ENCODE peak calls at places on chromosome 18, in four cellular contexts. V, E, R and O are unnamed samples. For H3K27me3, the result is how much of the 10 kb centered on the place peaks cover.

GRCh38 chr18:32730620-32731021 is 42.2 kb downstream of the KLHL14 start:
- DNase-seq in V (no peak), E (no peak), R (no peak), O (no peak)

GRCh38 chr18:5376994-5377393 is 81.5 kb upstream of the ZBTB14 start:
- DNase-seq in V (no peak), E (no peak), R (no peak), O (no peak)

GRCh38 chr18:6836331-6836730 is 106.8 kb downstream of the ARHGAP28 start:
- DNase-seq in V (no peak), E (no peak), R (no peak), O (no peak)

GRCh38 chr18:31617029-31617717 is 25.5 kb downstream of the TTR start:
- DNase-seq in V (no peak), E (no peak), R (no peak), O (no peak)

GRCh38 chr18:11728247-11728646 is 39.2 kb downstream of the GNAL start:
- DNase-seq in V (peak), E (no peak), R (peak), O (no peak)

GRCh38 chr18:5463390-5463789 is 80.4 kb downstream of the EPB41L3 start:
- DNase-seq in V (no peak), E (peak), R (no peak), O (peak)

GRCh38 chr18:11518788-11519685 is 90.4 kb upstream of the SLC35G4 start:
- DNase-seq in V (peak), E (peak), R (peak), O (no peak)

GRCh38 chr18:60910534-60910933 is 422.7 kb upstream of the CDH20 start:
- DNase-seq in V (no peak), E (no peak), R (no peak), O (no peak)

GRCh38 chr18:66395671-66396218 is 208.1 kb downstream of the CDH19 start:
- DNase-seq in V (no peak), E (no peak), R (no peak), O (no peak)

GRCh38 chr18:47595816-47596501 is 334.5 kb downstream of the SMAD2 start:
- DNase-seq in V (peak), E (no peak), R (peak), O (no peak)

GRCh38 chr18:30211112-30211511 is 831.4 kb downstream of the DSC3 start:
- DNase-seq in V (no peak), E (no peak), R (no peak), O (no peak)

GRCh38 chr18:13614318-13614643 is 112.1 kb downstream of the FAM210A start:
- DNase-seq in V (no peak), E (no peak), R (no peak), O (no peak)

GRCh38 chr18:51398104-51398503 is 200.6 kb upstream of the MEX3C start:
- DNase-seq in V (no peak), E (no peak), R (no peak), O (no peak)

GRCh38 chr18:48843162-48843561 is 107.6 kb downstream of the SMAD7 start:
- DNase-seq in V (no peak), E (no peak), R (no peak), O (no peak)

GRCh38 chr18:57859314-57859713 is 56.2 kb upstream of the ATP8B1 start:
- DNase-seq in V (peak), E (peak), R (peak), O (no peak)

GRCh38 chr18:62105373-62105772 is 81.5 kb downstream of the PIGN start:
- DNase-seq in V (no peak), E (peak), R (no peak), O (no peak)

GRCh38 chr18:57708288-57708687 is 86.7 kb upstream of the NARS1 start:
- DNase-seq in V (no peak), E (no peak), R (no peak), O (no peak)

GRCh38 chr18:50869150-50869549 is 9.8 kb upstream of the ME2 start:
- DNase-seq in V (no peak), E (no peak), R (no peak), O (no peak)

GRCh38 chr18:33804258-33804657 is 226.2 kb downstream of the ASXL3 start:
- DNase-seq in V (no peak), E (peak), R (no peak), O (no peak)

GRCh38 chr18:32771871-32772499 is 838 bp downstream of the KLHL14 start:
- DNase-seq in V (no peak), E (peak), R (no peak), O (no peak)

GRCh38 chr18:24234330-24234729 is 95.5 kb downstream of the CABYR start:
- DNase-seq in V (peak), E (peak), R (no peak), O (no peak)

GRCh38 chr18:41783065-41783818 is 171.8 kb upstream of the PIK3C3 start:
- DNase-seq in V (no peak), E (no peak), R (no peak), O (no peak)

GRCh38 chr18:22524783-22525182 is 107.1 kb upstream of the CTAGE1 start:
- DNase-seq in V (no peak), E (no peak), R (no peak), O (peak)

GRCh38 chr18:79695269-79695668 is 15.7 kb downstream of the CTDP1 start:
- DNase-seq in V (no peak), E (no peak), R (no peak), O (no peak)

GRCh38 chr18:48800877-48801727 is 149.7 kb downstream of the SMAD7 start:
- DNase-seq in V (no peak), E (peak), R (no peak), O (no peak)

GRCh38 chr18:75592527-75592926 is 165.0 kb upstream of the SMIM21 start:
- DNase-seq in V (no peak), E (no peak), R (no peak), O (no peak)

GRCh38 chr18:79922971-79923411 is 28.5 kb downstream of the SLC66A2 start:
- DNase-seq in V (no peak), E (peak), R (no peak), O (no peak)

GRCh38 chr18:45254683-45255082 is 360.6 kb upstream of the SLC14A2 start:
- DNase-seq in V (no peak), E (peak), R (no peak), O (no peak)

GRCh38 chr18:66193938-66194337 is 410.0 kb downstream of the CDH19 start:
- DNase-seq in V (no peak), E (no peak), R (no peak), O (no peak)

GRCh38 chr18:23662309-23663263 is at the start of gene ANKRD29:
- DNase-seq in V (no peak), E (peak), R (no peak), O (no peak)

GRCh38 chr18:21571763-21572162 is 28.7 kb downstream of the ESCO1 start:
- DNase-seq in V (no peak), E (no peak), R (no peak), O (no peak)

GRCh38 chr18:22477222-22477621 is 59.5 kb upstream of the CTAGE1 start:
- DNase-seq in V (no peak), E (no peak), R (no peak), O (no peak)

GRCh38 chr18:9550413-9550812 is 63.9 kb downstream of the PPP4R1 start:
- DNase-seq in V (no peak), E (no peak), R (no peak), O (no peak)

GRCh38 chr18:80175451-80176235 is 66.6 kb downstream of the ADNP2 start:
- DNase-seq in V (no peak), E (no peak), R (no peak), O (no peak)

GRCh38 chr18:21693322-21693721 is 11.3 kb downstream of the ABHD3 start:
- DNase-seq in V (no peak), E (no peak), R (no peak), O (no peak)

GRCh38 chr18:57909620-57910019 is 106.5 kb upstream of the ATP8B1 start:
- DNase-seq in V (no peak), E (no peak), R (no peak), O (no peak)

GRCh38 chr18:23862071-23862470 is 152.5 kb upstream of the TTC39C start:
- DNase-seq in V (no peak), E (no peak), R (no peak), O (no peak)

DNA sequence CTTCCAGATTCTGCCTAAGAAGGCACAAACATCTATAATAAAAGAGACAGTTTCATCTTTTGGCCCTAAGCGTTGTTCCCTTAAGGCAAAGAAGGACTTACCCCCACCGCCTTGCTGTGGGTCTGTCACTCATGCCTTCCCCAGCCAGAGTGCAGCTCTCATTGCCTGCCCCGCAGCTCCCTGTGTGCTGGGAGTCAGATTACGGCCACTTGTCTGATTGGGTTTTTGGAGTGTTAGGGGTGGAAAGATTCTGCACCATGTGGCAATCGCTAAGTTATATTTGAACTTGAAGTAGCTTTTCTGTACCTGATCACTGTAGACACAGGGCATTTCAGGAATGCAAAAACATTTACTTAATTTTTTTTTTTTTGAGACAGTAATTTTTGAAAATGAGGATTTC is at the start of gene AQP4:
- DNase-seq in V (no peak), E (no peak), R (no peak), O (no peak)
- TF ChIP-seq POLR2A in V (no peak), E (no peak), R (no peak), O (no peak)

GRCh38 chr18:905307-905947 is 756 bp downstream of the ADCYAP1 start:
- DNase-seq in V (no peak), E (no peak), R (no peak), O (no peak)

GRCh38 chr18:907171-907879 is 2.7 kb downstream of the ADCYAP1 start:
- DNase-seq in V (no peak), E (peak), R (no peak), O (no peak)

GRCh38 chr18:905948-906415 is 1.3 kb downstream of the ADCYAP1 start:
- DNase-seq in V (no peak), E (no peak), R (no peak), O (no peak)

GRCh38 chr18:907880-908512 is 3.3 kb downstream of the ADCYAP1 start:
- DNase-seq in V (no peak), E (no peak), R (no peak), O (no peak)

DNA sequence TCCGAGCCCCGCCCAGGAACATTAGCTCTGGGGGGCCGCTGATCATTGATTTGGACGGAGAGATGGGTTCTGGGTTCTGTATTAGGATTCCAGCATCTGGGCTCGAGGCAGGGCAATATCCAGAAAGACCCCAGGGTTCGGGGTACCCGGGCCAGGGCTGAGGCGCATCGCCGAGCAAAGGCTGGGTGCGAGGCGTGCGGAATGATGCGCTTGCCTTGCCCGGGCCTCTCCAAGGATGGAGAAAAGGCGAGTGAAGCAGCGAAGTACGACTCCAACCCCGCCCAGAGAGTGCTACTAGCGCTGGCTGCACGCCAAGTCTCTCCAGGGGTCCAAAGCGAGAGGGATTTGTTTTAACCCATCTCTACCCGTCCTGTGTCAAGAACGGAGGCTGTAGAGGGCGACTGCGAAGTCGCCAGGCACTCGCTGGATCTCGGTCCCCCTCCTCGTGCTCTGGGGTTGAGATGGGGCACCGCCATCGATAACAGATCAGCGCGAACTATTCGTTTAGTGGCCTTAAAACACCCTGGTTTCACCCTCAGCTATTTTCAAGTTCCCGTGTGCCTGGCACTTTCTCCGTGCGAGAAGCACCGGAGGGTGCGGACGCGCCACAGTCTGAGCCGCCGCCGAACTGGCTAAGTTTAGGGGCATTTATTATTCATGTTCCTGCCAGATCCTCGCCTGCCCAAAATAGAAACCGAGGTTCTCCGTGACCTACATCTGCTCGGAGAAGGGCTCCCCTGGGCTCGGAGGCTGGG is 1.9 kb downstream of the ADCYAP1 start:
- DNase-seq in V (no peak), E (peak), R (no peak), O (no peak)
- H3K27me3 ChIP-seq in V (under half), E (half or more), R (under half), O (under half)

DNA sequence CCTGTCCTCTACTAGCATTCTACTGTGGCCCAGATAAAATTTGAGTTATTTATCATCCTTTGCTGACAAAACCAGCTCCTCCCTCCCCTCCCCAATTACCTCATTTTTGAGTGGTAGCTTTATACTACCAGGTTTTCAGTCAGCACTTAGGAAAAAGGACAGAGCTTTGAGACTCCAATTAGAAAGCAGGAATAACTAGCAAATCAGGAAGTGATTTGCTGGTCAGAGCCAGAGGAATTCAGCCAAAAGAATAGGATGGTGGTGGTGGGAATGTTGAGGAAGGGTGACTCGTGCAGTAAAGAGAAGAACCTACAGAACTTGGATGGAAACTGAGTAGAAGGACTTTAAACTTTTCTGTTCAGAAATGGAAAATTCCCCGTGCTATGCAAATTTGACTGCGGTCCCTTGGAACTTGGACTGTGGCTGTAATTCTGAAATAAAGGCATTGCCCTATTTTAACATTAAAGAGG is 3.7 kb downstream of the MYL12B start:
- DNase-seq in V (peak), E (no peak), R (no peak), O (no peak)
- TF ChIP-seq POLR2A in V (no peak), E (no peak), R (no peak), O (no peak)

GRCh38 chr18:37487400-37487831 is 78.2 kb downstream of the CELF4 start:
- DNase-seq in V (no peak), E (no peak), R (no peak), O (no peak)
- H3K27me3 ChIP-seq in V (under half), E (under half), R (under half), O (under half)

DNA sequence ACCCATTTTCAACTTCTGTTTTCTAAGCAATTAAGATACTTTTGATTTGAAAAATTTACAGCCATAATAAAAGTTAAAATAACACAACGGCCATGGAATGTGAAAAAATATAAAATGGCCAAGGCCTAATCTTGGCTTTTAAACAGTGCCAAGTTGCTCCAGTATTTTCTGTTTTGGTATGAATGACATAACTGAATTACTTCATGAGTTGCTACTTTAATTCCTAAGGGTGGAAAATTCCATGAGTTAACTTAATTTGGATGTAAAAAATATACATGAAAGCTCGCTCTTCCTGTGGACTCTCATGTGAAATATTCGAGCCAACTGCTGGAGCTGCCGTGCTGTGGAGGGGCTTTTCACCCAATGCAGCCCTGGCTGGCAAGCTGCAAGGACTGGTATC is 285.9 kb upstream of the CCDC68 start:
- DNase-seq in V (no peak), E (no peak), R (no peak), O (no peak)
- TF ChIP-seq POLR2A in V (no peak), E (no peak), R (no peak), O (no peak)

DNA sequence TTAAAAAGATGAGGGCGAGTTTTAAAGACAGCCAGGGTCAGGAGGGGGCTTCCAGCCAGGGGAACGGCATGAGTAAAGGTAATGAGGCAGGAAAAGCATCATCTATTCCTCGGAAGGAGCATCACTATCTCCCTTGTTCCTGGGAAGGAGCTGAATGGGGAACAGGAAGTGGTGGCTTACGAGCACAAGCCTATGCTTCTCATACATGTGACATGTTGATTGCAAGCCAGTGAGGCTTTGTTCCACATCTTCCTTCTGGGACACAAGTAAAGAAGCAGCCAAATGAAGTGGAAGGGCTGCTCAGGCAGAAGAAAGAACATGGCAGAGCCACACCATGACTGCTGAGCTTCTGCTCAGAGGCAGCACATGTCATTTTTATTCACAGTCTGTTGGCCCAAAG is 15.0 kb upstream of the LMAN1 start:
- DNase-seq in V (no peak), E (no peak), R (no peak), O (no peak)
- H3K27me3 ChIP-seq in V (under half), E (under half), R (under half), O (under half)

GRCh38 chr18:73691118-73691517 is 456.5 kb downstream of the FBXO15 start:
- DNase-seq in V (no peak), E (no peak), R (no peak), O (no peak)
- TF ChIP-seq POLR2A in V (no peak), E (no peak), R (no peak), O (no peak)

GRCh38 chr18:28171837-28172236 is 5.1 kb downstream of the CDH2 start:
- DNase-seq in V (no peak), E (no peak), R (no peak), O (no peak)
- H3K27me3 ChIP-seq in V (under half), E (under half), R (under half), O (under half)